ENCODE peak calls at places on chromosomes 4 and X, in nine cellular contexts. One of them, this sample, is unnamed.

GRCh38 chr4:7719354-7720174 is 220.1 kb downstream of the AFAP1 start:
- DNase-seq in body of pancreas: peak; percentile 54
- DNase-seq in stomach: peak; percentile 49
- DNase-seq in A549: peak; percentile 78
- DNase-seq in heart left ventricle: peak; percentile 81
- DNase-seq in gastrocnemius medialis: no peak
- DNase-seq in H1: peak; percentile 25
- DNase-seq in IMR-90: no peak
- DNase-seq in tibial nerve: no peak
- DNase-seq in this sample: no peak

GRCh38 chr4:70885174-70885573 is 17.0 kb upstream of the MOB1B start:
- DNase-seq in body of pancreas: peak; percentile 16
- DNase-seq in stomach: no peak
- DNase-seq in A549: no peak
- DNase-seq in heart left ventricle: no peak
- DNase-seq in gastrocnemius medialis: no peak
- DNase-seq in H1: no peak
- DNase-seq in IMR-90: no peak
- DNase-seq in tibial nerve: no peak
- DNase-seq in this sample: no peak

GRCh38 chr4:177446571-177446970 is 4.3 kb upstream of the AGA start:
- DNase-seq in body of pancreas: no peak
- DNase-seq in stomach: no peak
- DNase-seq in A549: no peak
- DNase-seq in heart left ventricle: no peak
- DNase-seq in gastrocnemius medialis: no peak
- DNase-seq in H1: no peak
- DNase-seq in IMR-90: no peak
- DNase-seq in tibial nerve: no peak
- DNase-seq in this sample: no peak

GRCh38 chrX:79133897-79134296 is 10.6 kb upstream of the GPR174 start:
- DNase-seq in body of pancreas: no peak
- DNase-seq in stomach: no peak
- DNase-seq in A549: no peak
- DNase-seq in heart left ventricle: no peak
- DNase-seq in gastrocnemius medialis: no peak
- DNase-seq in H1: no peak
- DNase-seq in IMR-90: no peak
- DNase-seq in tibial nerve: no peak
- DNase-seq in this sample: no peak

GRCh38 chrX:150690126-150690525 is 3.1 kb upstream of the MTMR1 start:
- DNase-seq in body of pancreas: no peak
- DNase-seq in stomach: no peak
- DNase-seq in A549: no peak
- DNase-seq in heart left ventricle: no peak
- DNase-seq in gastrocnemius medialis: no peak
- DNase-seq in H1: no peak
- DNase-seq in IMR-90: peak; percentile 92
- DNase-seq in tibial nerve: no peak
- DNase-seq in this sample: no peak

GRCh38 chrX:129772796-129773431 is 6.8 kb upstream of the SASH3 start:
- DNase-seq in body of pancreas: no peak
- DNase-seq in stomach: peak; percentile 49
- DNase-seq in A549: no peak
- DNase-seq in heart left ventricle: peak; percentile 74
- DNase-seq in gastrocnemius medialis: peak; percentile 44
- DNase-seq in H1: no peak
- DNase-seq in IMR-90: no peak
- DNase-seq in tibial nerve: no peak
- DNase-seq in this sample: peak; percentile 50

GRCh38 chr4:7757501-7758443 is 181.9 kb downstream of the AFAP1 start:
- DNase-seq in body of pancreas: no peak
- DNase-seq in stomach: no peak
- DNase-seq in A549: no peak
- DNase-seq in heart left ventricle: peak; percentile 54
- DNase-seq in gastrocnemius medialis: no peak
- DNase-seq in H1: no peak
- DNase-seq in IMR-90: no peak
- DNase-seq in tibial nerve: no peak
- DNase-seq in this sample: no peak

GRCh38 chr4:144787365-144788263 is 141.7 kb downstream of the HHIP start:
- DNase-seq in body of pancreas: no peak
- DNase-seq in stomach: no peak
- DNase-seq in A549: peak; percentile 7
- DNase-seq in heart left ventricle: no peak
- DNase-seq in gastrocnemius medialis: no peak
- DNase-seq in H1: no peak
- DNase-seq in IMR-90: peak; percentile 49
- DNase-seq in tibial nerve: no peak
- DNase-seq in this sample: no peak

GRCh38 chrX:80181079-80181478 is 166.5 kb downstream of the TBX22 start:
- DNase-seq in body of pancreas: no peak
- DNase-seq in stomach: no peak
- DNase-seq in A549: no peak
- DNase-seq in heart left ventricle: no peak
- DNase-seq in gastrocnemius medialis: no peak
- DNase-seq in H1: no peak
- DNase-seq in IMR-90: no peak
- DNase-seq in tibial nerve: no peak
- DNase-seq in this sample: no peak

GRCh38 chr4:184983660-184984356 is 34.5 kb upstream of the HELT start:
- DNase-seq in body of pancreas: peak; percentile 43
- DNase-seq in stomach: peak; percentile 43
- DNase-seq in A549: peak; percentile 26
- DNase-seq in heart left ventricle: peak; percentile 81
- DNase-seq in gastrocnemius medialis: peak; percentile 44
- DNase-seq in H1: no peak
- DNase-seq in IMR-90: peak; percentile 37
- DNase-seq in tibial nerve: peak; percentile 38
- DNase-seq in this sample: no peak

GRCh38 chr4:94877973-94878372 is 120.2 kb downstream of the BMPR1B start:
- DNase-seq in body of pancreas: no peak
- DNase-seq in stomach: no peak
- DNase-seq in A549: no peak
- DNase-seq in heart left ventricle: no peak
- DNase-seq in gastrocnemius medialis: no peak
- DNase-seq in H1: no peak
- DNase-seq in IMR-90: peak; percentile 66
- DNase-seq in tibial nerve: no peak
- DNase-seq in this sample: no peak

GRCh38 chr4:3462790-3463415 is at the start of gene DOK7:
- DNase-seq in body of pancreas: peak; percentile 67
- DNase-seq in stomach: peak; percentile 69
- DNase-seq in A549: no peak
- DNase-seq in heart left ventricle: peak; percentile 79
- DNase-seq in gastrocnemius medialis: peak; percentile 85
- DNase-seq in H1: no peak
- DNase-seq in IMR-90: no peak
- DNase-seq in tibial nerve: no peak
- DNase-seq in this sample: no peak

GRCh38 chrX:47208108-47208507 is 10.4 kb upstream of the CDK16 start:
- DNase-seq in body of pancreas: no peak
- DNase-seq in stomach: no peak
- DNase-seq in A549: no peak
- DNase-seq in heart left ventricle: no peak
- DNase-seq in gastrocnemius medialis: no peak
- DNase-seq in H1: no peak
- DNase-seq in IMR-90: no peak
- DNase-seq in tibial nerve: no peak
- DNase-seq in this sample: no peak

GRCh38 chr4:143273170-143273917 is 63.3 kb upstream of the GAB1 start:
- DNase-seq in body of pancreas: no peak
- DNase-seq in stomach: no peak
- DNase-seq in A549: no peak
- DNase-seq in heart left ventricle: no peak
- DNase-seq in gastrocnemius medialis: no peak
- DNase-seq in H1: no peak
- DNase-seq in IMR-90: peak; percentile 62
- DNase-seq in tibial nerve: no peak
- DNase-seq in this sample: no peak

GRCh38 chr4:141668200-141668599 is 31.8 kb downstream of the IL15 start:
- DNase-seq in body of pancreas: no peak
- DNase-seq in stomach: no peak
- DNase-seq in A549: no peak
- DNase-seq in heart left ventricle: no peak
- DNase-seq in gastrocnemius medialis: no peak
- DNase-seq in H1: no peak
- DNase-seq in IMR-90: peak; percentile 47
- DNase-seq in tibial nerve: no peak
- DNase-seq in this sample: no peak

GRCh38 chr4:15162465-15163283 is 160.4 kb downstream of the CPEB2 start:
- DNase-seq in body of pancreas: no peak
- DNase-seq in stomach: no peak
- DNase-seq in A549: no peak
- DNase-seq in heart left ventricle: no peak
- DNase-seq in gastrocnemius medialis: no peak
- DNase-seq in H1: no peak
- DNase-seq in IMR-90: peak; percentile 53
- DNase-seq in tibial nerve: no peak
- DNase-seq in this sample: no peak

GRCh38 chr4:15162046-15162445 is 159.8 kb downstream of the CPEB2 start:
- DNase-seq in body of pancreas: no peak
- DNase-seq in stomach: no peak
- DNase-seq in A549: no peak
- DNase-seq in heart left ventricle: no peak
- DNase-seq in gastrocnemius medialis: no peak
- DNase-seq in H1: no peak
- DNase-seq in IMR-90: no peak
- DNase-seq in tibial nerve: no peak
- DNase-seq in this sample: no peak

GRCh38 chr4:15159477-15160019 is 157.3 kb downstream of the CPEB2 start:
- DNase-seq in body of pancreas: no peak
- DNase-seq in stomach: no peak
- DNase-seq in A549: no peak
- DNase-seq in heart left ventricle: no peak
- DNase-seq in gastrocnemius medialis: no peak
- DNase-seq in H1: no peak
- DNase-seq in IMR-90: no peak
- DNase-seq in tibial nerve: no peak
- DNase-seq in this sample: no peak

GRCh38 chr4:15163284-15163645 is 161.0 kb downstream of the CPEB2 start:
- DNase-seq in body of pancreas: no peak
- DNase-seq in stomach: no peak
- DNase-seq in A549: no peak
- DNase-seq in heart left ventricle: no peak
- DNase-seq in gastrocnemius medialis: no peak
- DNase-seq in H1: no peak
- DNase-seq in IMR-90: no peak
- DNase-seq in tibial nerve: no peak
- DNase-seq in this sample: no peak

GRCh38 chr4:15161439-15161838 is 159.2 kb downstream of the CPEB2 start:
- DNase-seq in body of pancreas: no peak
- DNase-seq in stomach: no peak
- DNase-seq in A549: no peak
- DNase-seq in heart left ventricle: no peak
- DNase-seq in gastrocnemius medialis: no peak
- DNase-seq in H1: no peak
- DNase-seq in IMR-90: no peak
- DNase-seq in tibial nerve: no peak
- DNase-seq in this sample: no peak
- TF ChIP-seq POLR2A in body of pancreas: no peak
- TF ChIP-seq POLR2A in stomach: no peak
- TF ChIP-seq POLR2A in A549: no peak
- TF ChIP-seq POLR2A in heart left ventricle: no peak
- TF ChIP-seq POLR2A in gastrocnemius medialis: no peak
- TF ChIP-seq POLR2A in H1: no peak
- TF ChIP-seq POLR2A in IMR-90: no peak
- TF ChIP-seq POLR2A in tibial nerve: no peak
- TF ChIP-seq POLR2A in this sample: no peak

GRCh38 chr4:87529187-87529586 is at the start of gene SPARCL1:
- DNase-seq in body of pancreas: no peak
- DNase-seq in stomach: no peak
- DNase-seq in A549: no peak
- DNase-seq in heart left ventricle: no peak
- DNase-seq in gastrocnemius medialis: peak; percentile 27
- DNase-seq in H1: no peak
- DNase-seq in IMR-90: no peak
- DNase-seq in tibial nerve: no peak
- DNase-seq in this sample: no peak
- H3K4me1 ChIP-seq in body of pancreas: peaks cover 8% of the 10 kb centered on the region
- H3K4me1 ChIP-seq in stomach: no peaks in the 10 kb centered on the region
- H3K4me1 ChIP-seq in A549: no peaks in the 10 kb centered on the region
- H3K4me1 ChIP-seq in heart left ventricle: peaks cover 40% of the 10 kb centered on the region
- H3K4me1 ChIP-seq in gastrocnemius medialis: peaks cover 8% of the 10 kb centered on the region
- H3K4me1 ChIP-seq in H1: no peaks in the 10 kb centered on the region
- H3K4me1 ChIP-seq in IMR-90: no peaks in the 10 kb centered on the region
- H3K4me1 ChIP-seq in tibial nerve: peaks cover 6% of the 10 kb centered on the region
- H3K4me1 ChIP-seq in this sample: no peaks in the 10 kb centered on the region

DNA sequence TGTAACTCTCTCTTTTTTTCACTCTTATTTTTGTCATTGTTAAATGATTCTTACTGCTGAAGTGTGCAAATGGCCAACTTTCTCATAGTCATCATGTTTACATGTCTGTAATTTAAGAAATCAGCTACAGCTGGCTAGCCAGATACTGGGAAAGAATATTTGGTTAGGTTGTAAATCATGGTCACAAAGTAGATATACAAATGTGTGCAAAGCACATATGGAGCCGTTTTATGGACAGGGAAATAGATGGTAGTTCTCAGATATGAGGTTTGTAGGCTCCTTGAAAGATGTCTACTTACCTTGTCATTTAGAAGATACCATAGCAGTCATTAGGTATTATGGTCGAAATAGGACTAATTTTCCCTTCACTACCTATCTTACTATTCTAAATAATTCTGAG is 430.4 kb downstream of the ADGRL3 start:
- DNase-seq in body of pancreas: no peak
- DNase-seq in stomach: no peak
- DNase-seq in A549: no peak
- DNase-seq in heart left ventricle: no peak
- DNase-seq in gastrocnemius medialis: no peak
- DNase-seq in H1: no peak
- DNase-seq in IMR-90: peak; percentile 15
- DNase-seq in tibial nerve: no peak
- DNase-seq in this sample: no peak
- H3K4me3 ChIP-seq in body of pancreas: no peak overlapping the region
- H3K4me3 ChIP-seq in stomach: no peak overlapping the region
- H3K4me3 ChIP-seq in A549: no peak overlapping the region
- H3K4me3 ChIP-seq in heart left ventricle: no peak overlapping the region
- H3K4me3 ChIP-seq in gastrocnemius medialis: no peak overlapping the region
- H3K4me3 ChIP-seq in H1: no peak overlapping the region
- H3K4me3 ChIP-seq in IMR-90: no peak overlapping the region
- H3K4me3 ChIP-seq in tibial nerve: no peak overlapping the region
- H3K4me3 ChIP-seq in this sample: no peak overlapping the region

DNA sequence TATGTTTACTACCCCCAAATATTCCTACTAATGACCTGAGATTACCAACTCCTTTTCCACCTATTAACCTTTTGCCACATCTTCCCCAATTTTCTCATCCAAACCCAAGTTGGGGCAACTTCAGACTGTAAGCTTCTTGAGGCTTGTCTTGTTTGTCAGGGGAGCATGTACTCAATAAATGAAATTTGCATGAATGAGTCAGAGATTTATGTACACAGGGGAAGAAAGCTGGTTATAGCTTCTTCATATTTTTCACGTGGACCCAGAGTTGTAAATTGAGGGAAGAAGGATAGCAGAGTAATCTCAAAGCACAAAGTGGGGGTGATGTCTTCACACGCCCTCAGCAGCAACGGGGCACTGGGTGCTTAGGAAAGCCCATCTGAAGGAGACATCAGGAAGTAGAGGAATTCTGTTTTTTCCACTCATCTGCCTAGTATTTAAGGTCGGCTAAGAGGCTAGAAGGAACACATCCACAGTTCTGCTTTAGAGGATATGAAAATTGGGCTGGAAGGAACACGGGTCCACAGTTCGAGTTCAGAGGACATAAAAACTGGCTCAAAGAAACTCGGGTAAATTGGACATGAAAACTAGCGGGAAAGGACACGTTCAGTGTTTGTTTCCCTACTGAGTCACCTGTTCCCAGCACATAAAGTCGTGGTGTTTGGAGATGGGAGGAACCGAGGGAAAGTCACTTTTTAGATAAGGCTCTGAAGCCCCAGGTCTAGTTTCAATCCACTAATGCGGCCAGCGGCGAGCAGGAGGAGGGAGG is 698 bp upstream of the CA5B start:
- DNase-seq in body of pancreas: no peak
- DNase-seq in stomach: no peak
- DNase-seq in A549: no peak
- DNase-seq in heart left ventricle: no peak
- DNase-seq in gastrocnemius medialis: no peak
- DNase-seq in H1: no peak
- DNase-seq in IMR-90: peak; percentile 10
- DNase-seq in tibial nerve: no peak
- DNase-seq in this sample: no peak
- TF ChIP-seq POLR2A in body of pancreas: no peak
- TF ChIP-seq POLR2A in stomach: no peak
- TF ChIP-seq POLR2A in A549: no peak
- TF ChIP-seq POLR2A in heart left ventricle: no peak
- TF ChIP-seq POLR2A in gastrocnemius medialis: no peak
- TF ChIP-seq POLR2A in H1: no peak
- TF ChIP-seq POLR2A in IMR-90: no peak
- TF ChIP-seq POLR2A in tibial nerve: no peak
- TF ChIP-seq POLR2A in this sample: no peak

This sample was measured in breast epithelium.